ENCODE peak calls at places on chromosomes 1 and 21, in seven cellular contexts. S is heart right ventricle, I is endodermal cell, O is esophagus muscularis mucosa, Z is fibroblast of lung, U is RWPE2, X is mesenchymal stem cell. T is an unnamed sample.

GRCh38 chr1:111811891-111812290 is 56.2 kb downstream of the DDX20 start:
- DNase-seq in Z (no peak), O (no peak), X (no peak), U (no peak), S (no peak), I (no peak), T (no peak)

GRCh38 chr1:37666241-37666867 is 26.0 kb upstream of the CDCA8 start:
- DNase-seq in U (no peak), S (no peak), O (no peak), I (no peak), X (no peak), Z (no peak), T (no peak)

GRCh38 chr1:150362721-150363425 is 1.1 kb upstream of the RPRD2 start:
- DNase-seq in O (no peak), S (no peak), U (no peak), Z (no peak), X (no peak), I (no peak), T (no peak)

GRCh38 chr1:161198206-161198876 is 513 bp downstream of the ADAMTS4 start:
- DNase-seq in S (no peak), X (no peak), I (peak; percentile 90), Z (no peak), O (no peak), U (no peak), T (peak; percentile 40)

GRCh38 chr1:158814970-158815369 is 16.2 kb upstream of the MNDA start:
- DNase-seq in X (no peak), I (no peak), O (no peak), Z (no peak), U (no peak), S (no peak), T (no peak)

GRCh38 chr1:116556289-116557006 is 14.4 kb downstream of the CD58 start:
- DNase-seq in S (peak; percentile 43), Z (peak; percentile 99), X (peak; percentile 89), O (peak; percentile 89), I (no peak), U (peak; percentile 97), T (no peak)

GRCh38 chr1:24910751-24911650 is 19.1 kb downstream of the RUNX3 start:
- DNase-seq in S (no peak), O (no peak), I (no peak), X (peak; percentile 88), U (no peak), Z (peak; percentile 75), T (peak; percentile 49)

GRCh38 chr1:22761821-22762220 is 51.2 kb downstream of the EPHB2 start:
- DNase-seq in I (no peak), U (no peak), X (no peak), S (no peak), Z (no peak), O (no peak), T (no peak)

GRCh38 chr1:15760520-15761211 is 2.1 kb downstream of the FBLIM1 start:
- DNase-seq in I (peak; percentile 68), X (peak; percentile 90), O (no peak), Z (peak; percentile 83), U (peak; percentile 72), S (peak; percentile 64), T (no peak)

GRCh38 chr1:53896673-53897229 is 2.8 kb downstream of the DIO1 start:
- DNase-seq in U (no peak), O (no peak), I (no peak), Z (peak; percentile 87), S (no peak), X (peak; percentile 76), T (no peak)

GRCh38 chr1:193019442-193020026 is 39.6 kb downstream of the UCHL5 start:
- DNase-seq in O (no peak), I (no peak), X (peak; percentile 66), U (no peak), S (peak; percentile 8), Z (peak; percentile 55), T (no peak)

GRCh38 chr1:164922585-164922984 is 363.6 kb downstream of the PBX1 start:
- DNase-seq in U (no peak), X (no peak), I (no peak), Z (no peak), S (no peak), O (no peak), T (no peak)

GRCh38 chr1:21594935-21595897 is 73.9 kb downstream of the RAP1GAP start:
- DNase-seq in I (peak; percentile 91), U (no peak), Z (peak; percentile 18), O (no peak), X (peak; percentile 64), S (peak; percentile 53), T (no peak)

GRCh38 chr1:222387020-222387816 is 160.7 kb downstream of the HHIPL2 start:
- DNase-seq in S (no peak), U (no peak), I (peak; percentile 89), O (no peak), X (no peak), Z (no peak), T (no peak)

GRCh38 chr1:12150456-12151200 is 16.2 kb upstream of the TNFRSF1B start:
- DNase-seq in U (no peak), O (no peak), Z (no peak), X (no peak), S (no peak), I (no peak), T (no peak)

GRCh38 chr21:30044447-30045064 is 104.8 kb upstream of the GRIK1 start:
- DNase-seq in X (peak; percentile 14), Z (peak; percentile 3), U (no peak), I (peak; percentile 46), O (no peak), S (peak; percentile 6), T (no peak)

GRCh38 chr1:92679980-92680379 is 104.9 kb downstream of the EVI5 start:
- DNase-seq in S (no peak), U (no peak), I (no peak), X (no peak), Z (no peak), O (no peak), T (no peak)

GRCh38 chr1:29210278-29211085 is 20.3 kb downstream of the MECR start:
- DNase-seq in I (no peak), X (peak; percentile 15), S (no peak), U (no peak), Z (no peak), O (no peak), T (no peak)

GRCh38 chr1:94236630-94237290 is 624 bp downstream of the ARHGAP29 start:
- DNase-seq in I (peak; percentile 79), S (peak; percentile 38), Z (peak; percentile 55), U (no peak), O (no peak), X (peak; percentile 59), T (no peak)

GRCh38 chr1:114956570-114956969 is 73.1 kb upstream of the TSHB start:
- DNase-seq in S (no peak), X (peak; percentile 11), Z (peak; percentile 1), U (no peak), I (peak; percentile 86), O (no peak), T (no peak)

GRCh38 chr21:46098303-46099141 is 610 bp downstream of the COL6A2 start:
- DNase-seq in U (peak; percentile 50), S (peak; percentile 33), Z (no peak), O (peak; percentile 66), I (peak; percentile 75), X (no peak), T (peak; percentile 17)
- H3K4me3 ChIP-seq in U (peak overlapping the region; percentile 45), S (peak overlapping the region; percentile 83), Z (peak overlapping the region; percentile 79), O (peak overlapping the region; percentile 93), I (peak overlapping the region; percentile 82), X (peak overlapping the region; percentile 80), T (peak overlapping the region; percentile 89)

DNA sequence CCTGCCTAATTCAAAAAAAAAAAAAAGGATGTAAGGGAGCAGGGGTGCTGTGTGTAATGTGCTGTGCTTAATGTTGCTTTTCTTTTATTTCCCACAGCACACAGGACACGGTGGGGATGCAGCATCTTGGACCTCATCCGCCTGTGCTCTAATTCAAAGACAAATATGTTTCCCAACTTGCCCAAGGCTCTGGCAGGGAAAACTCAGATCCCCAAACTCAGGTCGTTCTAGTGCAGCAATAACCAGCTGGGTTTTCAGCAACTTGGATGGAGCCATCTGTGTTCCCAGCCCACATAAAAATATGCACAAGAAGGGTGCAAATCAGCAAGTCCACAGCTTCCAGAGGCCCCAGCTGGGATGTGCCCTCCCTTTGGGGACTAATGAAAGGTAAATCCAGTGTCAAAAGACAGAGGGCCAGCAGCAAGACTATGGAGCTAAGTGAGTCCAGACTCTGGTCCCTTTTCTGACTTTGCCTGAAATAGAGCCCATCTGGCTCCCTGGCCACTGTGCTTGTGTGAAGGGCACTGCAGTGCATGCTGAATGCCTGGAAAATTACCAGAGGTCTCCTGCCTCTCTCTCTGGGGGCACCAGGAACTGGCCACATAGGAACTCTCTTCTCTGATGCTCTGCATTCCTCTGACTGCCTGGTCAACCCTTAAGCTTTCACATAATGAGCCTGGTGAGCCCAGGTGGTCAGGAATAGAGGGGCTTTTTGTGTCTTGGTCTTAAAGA is 88.3 kb upstream of the C1orf21 start:
- DNase-seq in S (no peak), I (no peak), Z (peak; percentile 44), X (peak; percentile 39), O (no peak), U (no peak), T (no peak)
- H3K27ac ChIP-seq in S (peak overlapping the region; percentile 45), I (no peak overlapping the region), Z (peak overlapping the region; percentile 54), X (peak overlapping the region; percentile 87), O (peak overlapping the region; percentile 2), U (no peak overlapping the region), T (no peak overlapping the region)

DNA sequence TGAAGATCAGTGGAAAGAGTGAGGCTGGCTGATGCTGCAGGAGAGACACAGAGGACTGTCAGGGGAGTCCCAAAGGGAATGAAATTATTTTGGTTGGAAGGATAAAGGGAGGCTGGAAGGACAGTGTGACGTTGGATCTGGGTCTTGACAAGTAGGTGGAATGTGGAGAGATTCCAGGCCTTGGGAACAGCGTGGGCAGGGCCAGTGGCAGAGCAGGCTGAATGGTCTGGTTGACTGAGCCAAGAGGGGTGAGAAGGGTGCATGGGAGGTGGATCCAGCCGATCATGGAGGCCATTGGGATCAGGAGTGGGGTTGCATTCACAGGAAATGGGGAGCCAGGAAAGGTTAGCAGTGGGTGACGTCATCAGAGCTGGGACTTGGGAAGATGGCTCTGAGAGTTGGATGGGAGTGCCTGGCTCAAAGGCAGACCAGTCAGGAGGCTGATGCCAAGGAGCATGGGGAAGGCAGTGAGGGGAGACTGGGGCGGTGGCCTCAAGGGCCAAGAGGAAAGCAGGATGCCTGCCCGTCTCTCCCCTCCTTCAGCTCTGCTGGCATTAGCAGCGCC is 146.2 kb upstream of the VAMP3 start:
- DNase-seq in X (no peak), Z (no peak), S (no peak), O (no peak), I (no peak), U (no peak), T (peak; percentile 63)
- H3K27me3 ChIP-seq in X (peaks cover 84% of the 10 kb centered on the region), Z (no peaks in the 10 kb centered on the region), S (no peaks in the 10 kb centered on the region), O (no peaks in the 10 kb centered on the region), I (no peaks in the 10 kb centered on the region), U (peaks cover 29% of the 10 kb centered on the region), T (peaks cover 4% of the 10 kb centered on the region)

GRCh38 chr1:226973898-226974543 is 33.9 kb downstream of the COQ8A start:
- DNase-seq in Z (peak; percentile 6), U (no peak), O (peak; percentile 95), S (no peak), I (peak; percentile 47), X (peak; percentile 42), T (peak; percentile 27)
- H3K4me3 ChIP-seq in Z (no peak overlapping the region), U (no peak overlapping the region), O (no peak overlapping the region), S (no peak overlapping the region), I (no peak overlapping the region), X (peak overlapping the region; percentile 26), T (no peak overlapping the region)